ENCODE peak calls at places on chromosomes 12 and 14, in nine cellular contexts. One of them, this sample, is unnamed.

GRCh38 chr12:111108726-111109125 is 188.3 kb upstream of the MYL2 start:
- DNase-seq in RPMI8226: peak
- DNase-seq in naive thymus-derived CD8-positive, alpha-beta T cell: no peak
- DNase-seq in SW480: no peak
- DNase-seq in neural progenitor cell: no peak
- DNase-seq in right lobe of liver: no peak
- DNase-seq in thyroid gland: no peak
- DNase-seq in GM12891: no peak
- DNase-seq in T-cell: no peak
- DNase-seq in this sample: no peak

GRCh38 chr12:130633771-130634170 is 82.3 kb downstream of the RIMBP2 start:
- DNase-seq in neural progenitor cell: peak
- DNase-seq in naive thymus-derived CD8-positive, alpha-beta T cell: no peak
- DNase-seq in thyroid gland: peak
- DNase-seq in GM12891: no peak
- DNase-seq in T-cell: no peak
- DNase-seq in SW480: peak
- DNase-seq in right lobe of liver: no peak
- DNase-seq in RPMI8226: no peak
- DNase-seq in this sample: peak

GRCh38 chr14:94384342-94384741 is 4.1 kb downstream of the SERPINA1 start:
- DNase-seq in neural progenitor cell: no peak
- DNase-seq in GM12891: no peak
- DNase-seq in SW480: no peak
- DNase-seq in thyroid gland: no peak
- DNase-seq in RPMI8226: no peak
- DNase-seq in T-cell: no peak
- DNase-seq in right lobe of liver: peak
- DNase-seq in naive thymus-derived CD8-positive, alpha-beta T cell: no peak
- DNase-seq in this sample: no peak

GRCh38 chr14:69355955-69356321 is 42.2 kb downstream of the ERH start:
- DNase-seq in right lobe of liver: no peak
- DNase-seq in RPMI8226: no peak
- DNase-seq in GM12891: no peak
- DNase-seq in T-cell: no peak
- DNase-seq in neural progenitor cell: no peak
- DNase-seq in SW480: no peak
- DNase-seq in naive thymus-derived CD8-positive, alpha-beta T cell: no peak
- DNase-seq in thyroid gland: peak
- DNase-seq in this sample: no peak

GRCh38 chr12:113221997-113222729 is 899 bp downstream of the TPCN1 start:
- DNase-seq in right lobe of liver: no peak
- DNase-seq in T-cell: no peak
- DNase-seq in naive thymus-derived CD8-positive, alpha-beta T cell: no peak
- DNase-seq in SW480: no peak
- DNase-seq in neural progenitor cell: no peak
- DNase-seq in RPMI8226: no peak
- DNase-seq in thyroid gland: no peak
- DNase-seq in GM12891: no peak
- DNase-seq in this sample: no peak

GRCh38 chr12:42716521-42716920 is 127.0 kb upstream of the PRICKLE1 start:
- DNase-seq in RPMI8226: no peak
- DNase-seq in T-cell: no peak
- DNase-seq in neural progenitor cell: no peak
- DNase-seq in GM12891: no peak
- DNase-seq in right lobe of liver: no peak
- DNase-seq in naive thymus-derived CD8-positive, alpha-beta T cell: no peak
- DNase-seq in SW480: no peak
- DNase-seq in thyroid gland: no peak
- DNase-seq in this sample: no peak

GRCh38 chr14:96662116-96662901 is 134.9 kb upstream of the VRK1 start:
- DNase-seq in T-cell: no peak
- DNase-seq in right lobe of liver: no peak
- DNase-seq in naive thymus-derived CD8-positive, alpha-beta T cell: no peak
- DNase-seq in GM12891: no peak
- DNase-seq in RPMI8226: no peak
- DNase-seq in thyroid gland: no peak
- DNase-seq in SW480: peak
- DNase-seq in neural progenitor cell: no peak
- DNase-seq in this sample: peak

GRCh38 chr14:51008416-51008815 is 64.1 kb upstream of the PYGL start:
- DNase-seq in naive thymus-derived CD8-positive, alpha-beta T cell: no peak
- DNase-seq in SW480: no peak
- DNase-seq in GM12891: no peak
- DNase-seq in RPMI8226: no peak
- DNase-seq in right lobe of liver: no peak
- DNase-seq in T-cell: no peak
- DNase-seq in neural progenitor cell: no peak
- DNase-seq in thyroid gland: no peak
- DNase-seq in this sample: no peak

GRCh38 chr12:82097877-82098276 is 260.3 kb downstream of the CCDC59 start:
- DNase-seq in right lobe of liver: no peak
- DNase-seq in SW480: no peak
- DNase-seq in neural progenitor cell: no peak
- DNase-seq in naive thymus-derived CD8-positive, alpha-beta T cell: no peak
- DNase-seq in RPMI8226: no peak
- DNase-seq in thyroid gland: no peak
- DNase-seq in GM12891: no peak
- DNase-seq in T-cell: no peak
- DNase-seq in this sample: no peak